ENCODE peak calls at places on chromosomes 1 and 21, in four cellular contexts. G is globus pallidus, Y is fibroblast of mammary gland, F is PC-3. M is an unnamed sample.

GRCh38 chr1:2100775-2101108 is 50.5 kb downstream of the PRKCZ start:
- DNase-seq in G (no peak), Y (no peak), F (no peak), M (no peak)

GRCh38 chr1:230977781-230978490 is 725 bp downstream of the TTC13 start:
- DNase-seq in G (no peak), Y (peak), F (peak), M (peak)

GRCh38 chr1:112325504-112325903 is 70.5 kb upstream of the CTTNBP2NL start:
- DNase-seq in G (no peak), Y (no peak), F (no peak), M (no peak)

GRCh38 chr1:186104459-186104858 is 270.6 kb downstream of the TPR start:
- DNase-seq in G (no peak), Y (no peak), F (no peak), M (no peak)

GRCh38 chr1:25134801-25135585 is 97.3 kb downstream of the SYF2 start:
- DNase-seq in G (no peak), Y (no peak), F (no peak), M (no peak)

GRCh38 chr1:236522937-236523703 is 662 bp upstream of the LGALS8 start:
- DNase-seq in G (peak), Y (no peak), F (peak), M (no peak)

GRCh38 chr21:42406201-42406601 is 2.5 kb downstream of the UBASH3A start:
- DNase-seq in G (no peak), Y (no peak), F (no peak), M (no peak)

GRCh38 chr1:90347366-90347765 is 352.5 kb downstream of the ZNF326 start:
- DNase-seq in G (peak), Y (no peak), F (no peak), M (no peak)

GRCh38 chr1:167052389-167052788 is 37.8 kb downstream of the GPA33 start:
- DNase-seq in G (no peak), Y (no peak), F (peak), M (no peak)

GRCh38 chr1:156389311-156389710 is 20.3 kb downstream of the RHBG start:
- DNase-seq in G (peak), Y (no peak), F (no peak), M (peak)

GRCh38 chr1:213082778-213083445 is 31.9 kb downstream of the RPS6KC1 start:
- DNase-seq in G (no peak), Y (peak), F (peak), M (no peak)

GRCh38 chr1:227317541-227318002 is 720 bp downstream of the CDC42BPA start:
- DNase-seq in G (peak), Y (peak), F (peak), M (peak)

GRCh38 chr1:222095606-222096475 is 354.0 kb upstream of the DUSP10 start:
- DNase-seq in G (no peak), Y (peak), F (peak), M (no peak)

GRCh38 chr1:245290836-245291235 is 136.1 kb downstream of the KIF26B start:
- DNase-seq in G (no peak), Y (no peak), F (no peak), M (no peak)

GRCh38 chr1:190019717-190020116 is 457.9 kb downstream of the BRINP3 start:
- DNase-seq in G (no peak), Y (no peak), F (peak), M (no peak)

GRCh38 chr21:40120944-40121575 is 253.8 kb downstream of the PCP4 start:
- DNase-seq in G (peak), Y (peak), F (peak), M (peak)